ENCODE peak calls at places on chromosome 16, in six cellular contexts. E is AG04449, W is astrocyte of the spinal cord, I is ELF-1, P is esophagus squamous epithelium, F is mucosa of descending colon. S is an unnamed sample.

GRCh38 chr16:10609410-10609774 is 29.0 kb upstream of the EMP2 start:
- DNase-seq in P (no peak), I (peak; percentile 59), E (peak; percentile 47), W (peak; percentile 77), F (no peak), S (no peak)

GRCh38 chr16:1181715-1182671 is 29.1 kb downstream of the CACNA1H start:
- DNase-seq in F (peak; percentile 55), W (peak; percentile 91), P (no peak), I (no peak), E (peak; percentile 3), S (no peak)

GRCh38 chr16:56193951-56194726 is 2.9 kb downstream of the GNAO1 start:
- DNase-seq in W (peak; percentile 65), I (peak; percentile 98), P (no peak), E (no peak), F (peak; percentile 62), S (peak; percentile 86)

GRCh38 chr16:86281435-86281834 is 228.9 kb upstream of the FOXF1 start:
- DNase-seq in P (no peak), F (no peak), W (no peak), I (no peak), E (no peak), S (no peak)

GRCh38 chr16:50902457-50902856 is 160.6 kb downstream of the CYLD start:
- DNase-seq in I (no peak), W (no peak), E (no peak), F (no peak), P (no peak), S (no peak)

GRCh38 chr16:85778873-85779272 is 20.5 kb downstream of the EMC8 start:
- DNase-seq in E (no peak), F (no peak), W (no peak), P (no peak), I (no peak), S (no peak)

GRCh38 chr16:87895641-87896141 is 26.4 kb upstream of the SLC7A5 start:
- DNase-seq in E (no peak), W (peak; percentile 49), P (no peak), I (no peak), F (peak; percentile 45), S (no peak)

GRCh38 chr16:29192329-29193247 is 207.7 kb downstream of the LAT start:
- DNase-seq in P (no peak), I (no peak), E (no peak), W (no peak), F (no peak), S (peak; percentile 61)

GRCh38 chr16:88538366-88539060 is 31.7 kb upstream of the ZC3H18 start:
- DNase-seq in P (no peak), F (no peak), W (no peak), E (no peak), I (no peak), S (no peak)

GRCh38 chr16:87657621-87658192 is 55.4 kb downstream of the JPH3 start:
- DNase-seq in P (no peak), E (no peak), W (no peak), F (peak; percentile 11), I (peak; percentile 67), S (no peak)

GRCh38 chr16:17468611-17469010 is 2.1 kb downstream of the XYLT1 start:
- DNase-seq in P (no peak), I (no peak), W (no peak), F (no peak), E (no peak), S (peak; percentile 39)

GRCh38 chr16:48687421-48688038 is 77.5 kb upstream of the N4BP1 start:
- DNase-seq in W (peak; percentile 65), I (peak; percentile 75), F (peak; percentile 46), P (no peak), E (peak; percentile 4), S (peak; percentile 74)

GRCh38 chr16:53093162-53093744 is 38.5 kb downstream of the CHD9 start:
- DNase-seq in F (no peak), P (no peak), I (no peak), E (no peak), W (no peak), S (no peak)

GRCh38 chr16:11914759-11915643 is 755 bp downstream of the GSPT1 start:
- DNase-seq in E (no peak), W (peak; percentile 43), I (peak; percentile 36), P (no peak), F (peak; percentile 57), S (peak; percentile 92)

GRCh38 chr16:28136751-28137434 is 73.4 kb upstream of the GSG1L start:
- DNase-seq in I (no peak), W (no peak), F (no peak), P (no peak), E (no peak), S (no peak)

GRCh38 chr16:6081320-6081976 is 983.9 kb upstream of the EEF2KMT start:
- DNase-seq in F (peak; percentile 43), W (peak; percentile 14), E (no peak), I (peak; percentile 68), P (no peak), S (no peak)

GRCh38 chr16:70740919-70741778 is 55.3 kb upstream of the MTSS2 start:
- DNase-seq in I (no peak), E (peak; percentile 57), P (no peak), W (peak; percentile 48), F (no peak), S (no peak)

GRCh38 chr16:1296688-1297412 is 12.6 kb upstream of the UBE2I start:
- DNase-seq in F (no peak), W (no peak), E (no peak), P (no peak), I (peak; percentile 39), S (no peak)

GRCh38 chr16:55778718-55779117 is 54.2 kb downstream of the CES1 start:
- DNase-seq in F (no peak), E (no peak), I (no peak), W (no peak), P (no peak), S (no peak)

GRCh38 chr16:72836985-72837384 is 210.9 kb downstream of the ZFHX3 start:
- DNase-seq in W (no peak), E (no peak), F (no peak), P (no peak), I (peak; percentile 69), S (no peak)

GRCh38 chr16:18969050-18969854 is 14.5 kb upstream of the TMC7 start:
- DNase-seq in P (no peak), I (peak; percentile 87), W (peak; percentile 68), F (peak; percentile 91), E (no peak), S (peak; percentile 94)

GRCh38 chr16:8964462-8964861 is 756 bp upstream of the USP7 start:
- DNase-seq in P (no peak), E (no peak), W (no peak), I (peak; percentile 37), F (no peak), S (no peak)

GRCh38 chr16:17395849-17396480 is 74.8 kb downstream of the XYLT1 start:
- DNase-seq in E (no peak), F (peak; percentile 55), I (no peak), P (no peak), W (no peak), S (no peak)

GRCh38 chr16:78277374-78277773 is 177.9 kb downstream of the WWOX start:
- DNase-seq in P (no peak), I (no peak), F (no peak), E (no peak), W (no peak), S (no peak)

GRCh38 chr16:56263711-56264608 is 72.7 kb downstream of the GNAO1 start:
- DNase-seq in I (peak; percentile 79), E (no peak), F (no peak), W (no peak), P (no peak), S (no peak)

GRCh38 chr16:30349695-30350094 is 5.4 kb downstream of the CD2BP2 start:
- DNase-seq in I (no peak), E (no peak), P (no peak), W (no peak), F (no peak), S (peak; percentile 30)

GRCh38 chr16:15754821-15755534 is 101.8 kb downstream of the MYH11 start:
- DNase-seq in F (no peak), E (no peak), P (no peak), I (no peak), W (no peak), S (no peak)

GRCh38 chr16:81492307-81492706 is 47.7 kb downstream of the CMIP start:
- DNase-seq in W (no peak), I (no peak), F (no peak), P (no peak), E (no peak), S (no peak)

GRCh38 chr16:67860589-67861398 is 12.1 kb upstream of the EDC4 start:
- DNase-seq in P (no peak), W (no peak), F (no peak), E (no peak), I (peak; percentile 59), S (no peak)

GRCh38 chr16:64724339-64724738 is 397.5 kb downstream of the CDH11 start:
- DNase-seq in W (no peak), P (no peak), F (no peak), I (no peak), E (no peak), S (no peak)

GRCh38 chr16:66508914-66509496 is 40.9 kb downstream of the TK2 start:
- DNase-seq in P (no peak), I (no peak), W (no peak), F (no peak), E (no peak), S (peak; percentile 60)

GRCh38 chr16:2819939-2820835 is 3.1 kb downstream of the PRSS21 start:
- DNase-seq in W (no peak), I (peak; percentile 70), P (no peak), E (no peak), F (no peak), S (peak; percentile 51)

GRCh38 chr16:558298-559020 is 1.7 kb upstream of the PRR35 start:
- DNase-seq in I (no peak), F (no peak), P (no peak), W (no peak), E (no peak), S (no peak)

GRCh38 chr16:73179671-73180370 is 131.9 kb upstream of the ZFHX3 start:
- DNase-seq in F (no peak), W (no peak), E (no peak), P (no peak), I (no peak), S (no peak)

GRCh38 chr16:14372471-14372870 is 257.6 kb downstream of the PARN start:
- DNase-seq in I (no peak), F (no peak), E (no peak), W (no peak), P (no peak), S (no peak)

GRCh38 chr16:278863-279366 is 1.5 kb upstream of the ARHGDIG start:
- DNase-seq in W (no peak), P (no peak), F (no peak), I (no peak), E (no peak), S (no peak)

GRCh38 chr16:72120026-72120425 is 26.4 kb downstream of the DHX38 start:
- DNase-seq in E (no peak), W (no peak), F (no peak), P (no peak), I (no peak), S (peak; percentile 18)

S was measured in spleen.